ENCODE peak calls at places on chromosomes 2 and 18, in eight cellular contexts. One of them, this sample, is unnamed.

GRCh38 chr2:73908689-73909652 is 16.2 kb downstream of the ACTG2 start:
- DNase-seq in activated T-cell treated with anti-CD3 and anti-CD28 coated beads, Interleukin-2, amount 50 U/mL, for 4 hours: no peak
- DNase-seq in KG1: no peak
- DNase-seq in stimulated activated CD4-positive, alpha-beta T cell treated with anti-CD3 and anti-CD28 coated beads, Interleukin-1b, Interleukin-23, amount 100 ng/mL, for 1 hour: no peak
- DNase-seq in NCI-H1092: no peak
- DNase-seq in BJ: no peak
- DNase-seq in HT1080: no peak
- DNase-seq in activated CD8-positive, alpha-beta memory T cell treated with anti-CD3 and anti-CD28 coated beads, Interleukin-2, amount 10 ng/mL, durations not matched to agents 7 days and 5 days: no peak
- DNase-seq in this sample: no peak

GRCh38 chr2:181621779-181622490 is 35.0 kb downstream of the CERKL start:
- DNase-seq in activated T-cell treated with anti-CD3 and anti-CD28 coated beads, Interleukin-2, amount 50 U/mL, for 4 hours: no peak
- DNase-seq in KG1: no peak
- DNase-seq in stimulated activated CD4-positive, alpha-beta T cell treated with anti-CD3 and anti-CD28 coated beads, Interleukin-1b, Interleukin-23, amount 100 ng/mL, for 1 hour: no peak
- DNase-seq in NCI-H1092: no peak
- DNase-seq in BJ: no peak
- DNase-seq in HT1080: no peak
- DNase-seq in activated CD8-positive, alpha-beta memory T cell treated with anti-CD3 and anti-CD28 coated beads, Interleukin-2, amount 10 ng/mL, durations not matched to agents 7 days and 5 days: no peak
- DNase-seq in this sample: no peak

GRCh38 chr2:104858325-104858978 is 4.5 kb downstream of the POU3F3 start:
- DNase-seq in activated T-cell treated with anti-CD3 and anti-CD28 coated beads, Interleukin-2, amount 50 U/mL, for 4 hours: no peak
- DNase-seq in KG1: no peak
- DNase-seq in stimulated activated CD4-positive, alpha-beta T cell treated with anti-CD3 and anti-CD28 coated beads, Interleukin-1b, Interleukin-23, amount 100 ng/mL, for 1 hour: no peak
- DNase-seq in NCI-H1092: no peak
- DNase-seq in BJ: no peak
- DNase-seq in HT1080: no peak
- DNase-seq in activated CD8-positive, alpha-beta memory T cell treated with anti-CD3 and anti-CD28 coated beads, Interleukin-2, amount 10 ng/mL, durations not matched to agents 7 days and 5 days: no peak
- DNase-seq in this sample: no peak

GRCh38 chr18:76412818-76413565 is 82.0 kb downstream of the ZNF516 start:
- DNase-seq in activated T-cell treated with anti-CD3 and anti-CD28 coated beads, Interleukin-2, amount 50 U/mL, for 4 hours: no peak
- DNase-seq in KG1: no peak
- DNase-seq in stimulated activated CD4-positive, alpha-beta T cell treated with anti-CD3 and anti-CD28 coated beads, Interleukin-1b, Interleukin-23, amount 100 ng/mL, for 1 hour: no peak
- DNase-seq in NCI-H1092: no peak
- DNase-seq in BJ: no peak
- DNase-seq in HT1080: no peak
- DNase-seq in activated CD8-positive, alpha-beta memory T cell treated with anti-CD3 and anti-CD28 coated beads, Interleukin-2, amount 10 ng/mL, durations not matched to agents 7 days and 5 days: no peak
- DNase-seq in this sample: peak; percentile 73

GRCh38 chr2:236284208-236284607 is 20.0 kb upstream of the ASB18 start:
- DNase-seq in activated T-cell treated with anti-CD3 and anti-CD28 coated beads, Interleukin-2, amount 50 U/mL, for 4 hours: no peak
- DNase-seq in KG1: no peak
- DNase-seq in stimulated activated CD4-positive, alpha-beta T cell treated with anti-CD3 and anti-CD28 coated beads, Interleukin-1b, Interleukin-23, amount 100 ng/mL, for 1 hour: no peak
- DNase-seq in NCI-H1092: no peak
- DNase-seq in BJ: no peak
- DNase-seq in HT1080: no peak
- DNase-seq in activated CD8-positive, alpha-beta memory T cell treated with anti-CD3 and anti-CD28 coated beads, Interleukin-2, amount 10 ng/mL, durations not matched to agents 7 days and 5 days: no peak
- DNase-seq in this sample: no peak

GRCh38 chr18:32899819-32900218 is 127.0 kb upstream of the KLHL14 start:
- DNase-seq in activated T-cell treated with anti-CD3 and anti-CD28 coated beads, Interleukin-2, amount 50 U/mL, for 4 hours: no peak
- DNase-seq in KG1: no peak
- DNase-seq in stimulated activated CD4-positive, alpha-beta T cell treated with anti-CD3 and anti-CD28 coated beads, Interleukin-1b, Interleukin-23, amount 100 ng/mL, for 1 hour: no peak
- DNase-seq in NCI-H1092: no peak
- DNase-seq in BJ: no peak
- DNase-seq in HT1080: peak; percentile 25
- DNase-seq in activated CD8-positive, alpha-beta memory T cell treated with anti-CD3 and anti-CD28 coated beads, Interleukin-2, amount 10 ng/mL, durations not matched to agents 7 days and 5 days: no peak
- DNase-seq in this sample: peak; percentile 1

GRCh38 chr2:133421516-133422324 is 146.5 kb downstream of the NCKAP5 start:
- DNase-seq in activated T-cell treated with anti-CD3 and anti-CD28 coated beads, Interleukin-2, amount 50 U/mL, for 4 hours: no peak
- DNase-seq in KG1: no peak
- DNase-seq in stimulated activated CD4-positive, alpha-beta T cell treated with anti-CD3 and anti-CD28 coated beads, Interleukin-1b, Interleukin-23, amount 100 ng/mL, for 1 hour: no peak
- DNase-seq in NCI-H1092: peak; percentile 8
- DNase-seq in BJ: no peak
- DNase-seq in HT1080: peak; percentile 7
- DNase-seq in activated CD8-positive, alpha-beta memory T cell treated with anti-CD3 and anti-CD28 coated beads, Interleukin-2, amount 10 ng/mL, durations not matched to agents 7 days and 5 days: no peak
- DNase-seq in this sample: peak; percentile 29

GRCh38 chr2:195270466-195270865 is 386.6 kb upstream of the SLC39A10 start:
- DNase-seq in activated T-cell treated with anti-CD3 and anti-CD28 coated beads, Interleukin-2, amount 50 U/mL, for 4 hours: no peak
- DNase-seq in KG1: no peak
- DNase-seq in stimulated activated CD4-positive, alpha-beta T cell treated with anti-CD3 and anti-CD28 coated beads, Interleukin-1b, Interleukin-23, amount 100 ng/mL, for 1 hour: no peak
- DNase-seq in NCI-H1092: no peak
- DNase-seq in BJ: no peak
- DNase-seq in HT1080: no peak
- DNase-seq in activated CD8-positive, alpha-beta memory T cell treated with anti-CD3 and anti-CD28 coated beads, Interleukin-2, amount 10 ng/mL, durations not matched to agents 7 days and 5 days: no peak
- DNase-seq in this sample: no peak

GRCh38 chr18:57497372-57498294 is 62.5 kb downstream of the ONECUT2 start:
- DNase-seq in activated T-cell treated with anti-CD3 and anti-CD28 coated beads, Interleukin-2, amount 50 U/mL, for 4 hours: no peak
- DNase-seq in KG1: no peak
- DNase-seq in stimulated activated CD4-positive, alpha-beta T cell treated with anti-CD3 and anti-CD28 coated beads, Interleukin-1b, Interleukin-23, amount 100 ng/mL, for 1 hour: no peak
- DNase-seq in NCI-H1092: no peak
- DNase-seq in BJ: no peak
- DNase-seq in HT1080: peak; percentile 23
- DNase-seq in activated CD8-positive, alpha-beta memory T cell treated with anti-CD3 and anti-CD28 coated beads, Interleukin-2, amount 10 ng/mL, durations not matched to agents 7 days and 5 days: no peak
- DNase-seq in this sample: peak; percentile 46

GRCh38 chr2:15155959-15156574 is 405.1 kb downstream of the NBAS start:
- DNase-seq in activated T-cell treated with anti-CD3 and anti-CD28 coated beads, Interleukin-2, amount 50 U/mL, for 4 hours: no peak
- DNase-seq in KG1: no peak
- DNase-seq in stimulated activated CD4-positive, alpha-beta T cell treated with anti-CD3 and anti-CD28 coated beads, Interleukin-1b, Interleukin-23, amount 100 ng/mL, for 1 hour: no peak
- DNase-seq in NCI-H1092: no peak
- DNase-seq in BJ: no peak
- DNase-seq in HT1080: no peak
- DNase-seq in activated CD8-positive, alpha-beta memory T cell treated with anti-CD3 and anti-CD28 coated beads, Interleukin-2, amount 10 ng/mL, durations not matched to agents 7 days and 5 days: no peak
- DNase-seq in this sample: no peak

GRCh38 chr2:41904459-41904858 is 143.4 kb upstream of the PKDCC start:
- DNase-seq in activated T-cell treated with anti-CD3 and anti-CD28 coated beads, Interleukin-2, amount 50 U/mL, for 4 hours: no peak
- DNase-seq in KG1: no peak
- DNase-seq in stimulated activated CD4-positive, alpha-beta T cell treated with anti-CD3 and anti-CD28 coated beads, Interleukin-1b, Interleukin-23, amount 100 ng/mL, for 1 hour: no peak
- DNase-seq in NCI-H1092: no peak
- DNase-seq in BJ: no peak
- DNase-seq in HT1080: no peak
- DNase-seq in activated CD8-positive, alpha-beta memory T cell treated with anti-CD3 and anti-CD28 coated beads, Interleukin-2, amount 10 ng/mL, durations not matched to agents 7 days and 5 days: no peak
- DNase-seq in this sample: no peak

GRCh38 chr2:104250635-104251034 is 603.3 kb upstream of the POU3F3 start:
- DNase-seq in activated T-cell treated with anti-CD3 and anti-CD28 coated beads, Interleukin-2, amount 50 U/mL, for 4 hours: no peak
- DNase-seq in KG1: no peak
- DNase-seq in stimulated activated CD4-positive, alpha-beta T cell treated with anti-CD3 and anti-CD28 coated beads, Interleukin-1b, Interleukin-23, amount 100 ng/mL, for 1 hour: no peak
- DNase-seq in NCI-H1092: no peak
- DNase-seq in BJ: no peak
- DNase-seq in HT1080: no peak
- DNase-seq in activated CD8-positive, alpha-beta memory T cell treated with anti-CD3 and anti-CD28 coated beads, Interleukin-2, amount 10 ng/mL, durations not matched to agents 7 days and 5 days: no peak
- DNase-seq in this sample: no peak

GRCh38 chr2:177175917-177176668 is 36.5 kb upstream of the HNRNPA3 start:
- DNase-seq in activated T-cell treated with anti-CD3 and anti-CD28 coated beads, Interleukin-2, amount 50 U/mL, for 4 hours: no peak
- DNase-seq in KG1: no peak
- DNase-seq in stimulated activated CD4-positive, alpha-beta T cell treated with anti-CD3 and anti-CD28 coated beads, Interleukin-1b, Interleukin-23, amount 100 ng/mL, for 1 hour: no peak
- DNase-seq in NCI-H1092: no peak
- DNase-seq in BJ: no peak
- DNase-seq in HT1080: no peak
- DNase-seq in activated CD8-positive, alpha-beta memory T cell treated with anti-CD3 and anti-CD28 coated beads, Interleukin-2, amount 10 ng/mL, durations not matched to agents 7 days and 5 days: no peak
- DNase-seq in this sample: no peak

GRCh38 chr2:207041753-207042152 is 102.4 kb downstream of the CPO start:
- DNase-seq in activated T-cell treated with anti-CD3 and anti-CD28 coated beads, Interleukin-2, amount 50 U/mL, for 4 hours: no peak
- DNase-seq in KG1: no peak
- DNase-seq in stimulated activated CD4-positive, alpha-beta T cell treated with anti-CD3 and anti-CD28 coated beads, Interleukin-1b, Interleukin-23, amount 100 ng/mL, for 1 hour: no peak
- DNase-seq in NCI-H1092: no peak
- DNase-seq in BJ: no peak
- DNase-seq in HT1080: no peak
- DNase-seq in activated CD8-positive, alpha-beta memory T cell treated with anti-CD3 and anti-CD28 coated beads, Interleukin-2, amount 10 ng/mL, durations not matched to agents 7 days and 5 days: no peak
- DNase-seq in this sample: no peak

GRCh38 chr2:60867848-60868247 is 13.5 kb upstream of the REL start:
- DNase-seq in activated T-cell treated with anti-CD3 and anti-CD28 coated beads, Interleukin-2, amount 50 U/mL, for 4 hours: no peak
- DNase-seq in KG1: peak; percentile 64
- DNase-seq in stimulated activated CD4-positive, alpha-beta T cell treated with anti-CD3 and anti-CD28 coated beads, Interleukin-1b, Interleukin-23, amount 100 ng/mL, for 1 hour: no peak
- DNase-seq in NCI-H1092: no peak
- DNase-seq in BJ: no peak
- DNase-seq in HT1080: no peak
- DNase-seq in activated CD8-positive, alpha-beta memory T cell treated with anti-CD3 and anti-CD28 coated beads, Interleukin-2, amount 10 ng/mL, durations not matched to agents 7 days and 5 days: peak; percentile 59
- DNase-seq in this sample: no peak

GRCh38 chr2:191499874-191500565 is 177.9 kb upstream of the NABP1 start:
- DNase-seq in activated T-cell treated with anti-CD3 and anti-CD28 coated beads, Interleukin-2, amount 50 U/mL, for 4 hours: no peak
- DNase-seq in KG1: no peak
- DNase-seq in stimulated activated CD4-positive, alpha-beta T cell treated with anti-CD3 and anti-CD28 coated beads, Interleukin-1b, Interleukin-23, amount 100 ng/mL, for 1 hour: no peak
- DNase-seq in NCI-H1092: no peak
- DNase-seq in BJ: no peak
- DNase-seq in HT1080: no peak
- DNase-seq in activated CD8-positive, alpha-beta memory T cell treated with anti-CD3 and anti-CD28 coated beads, Interleukin-2, amount 10 ng/mL, durations not matched to agents 7 days and 5 days: no peak
- DNase-seq in this sample: peak; percentile 93

GRCh38 chr18:79393181-79393598 is 2.5 kb upstream of the NFATC1 start:
- DNase-seq in activated T-cell treated with anti-CD3 and anti-CD28 coated beads, Interleukin-2, amount 50 U/mL, for 4 hours: no peak
- DNase-seq in KG1: no peak
- DNase-seq in stimulated activated CD4-positive, alpha-beta T cell treated with anti-CD3 and anti-CD28 coated beads, Interleukin-1b, Interleukin-23, amount 100 ng/mL, for 1 hour: no peak
- DNase-seq in NCI-H1092: no peak
- DNase-seq in BJ: no peak
- DNase-seq in HT1080: no peak
- DNase-seq in activated CD8-positive, alpha-beta memory T cell treated with anti-CD3 and anti-CD28 coated beads, Interleukin-2, amount 10 ng/mL, durations not matched to agents 7 days and 5 days: no peak
- DNase-seq in this sample: peak; percentile 26

GRCh38 chr2:16643099-16643498 is 22.5 kb downstream of the CYRIA start:
- DNase-seq in activated T-cell treated with anti-CD3 and anti-CD28 coated beads, Interleukin-2, amount 50 U/mL, for 4 hours: no peak
- DNase-seq in KG1: no peak
- DNase-seq in stimulated activated CD4-positive, alpha-beta T cell treated with anti-CD3 and anti-CD28 coated beads, Interleukin-1b, Interleukin-23, amount 100 ng/mL, for 1 hour: no peak
- DNase-seq in NCI-H1092: no peak
- DNase-seq in BJ: no peak
- DNase-seq in HT1080: peak; percentile 58
- DNase-seq in activated CD8-positive, alpha-beta memory T cell treated with anti-CD3 and anti-CD28 coated beads, Interleukin-2, amount 10 ng/mL, durations not matched to agents 7 days and 5 days: no peak
- DNase-seq in this sample: no peak

GRCh38 chr2:43083710-43084698 is 142.4 kb downstream of the ZFP36L2 start:
- DNase-seq in activated T-cell treated with anti-CD3 and anti-CD28 coated beads, Interleukin-2, amount 50 U/mL, for 4 hours: no peak
- DNase-seq in KG1: no peak
- DNase-seq in stimulated activated CD4-positive, alpha-beta T cell treated with anti-CD3 and anti-CD28 coated beads, Interleukin-1b, Interleukin-23, amount 100 ng/mL, for 1 hour: no peak
- DNase-seq in NCI-H1092: no peak
- DNase-seq in BJ: peak; percentile 59
- DNase-seq in HT1080: peak; percentile 53
- DNase-seq in activated CD8-positive, alpha-beta memory T cell treated with anti-CD3 and anti-CD28 coated beads, Interleukin-2, amount 10 ng/mL, durations not matched to agents 7 days and 5 days: no peak
- DNase-seq in this sample: peak; percentile 86

GRCh38 chr2:11667866-11668637 is 1.9 kb downstream of the NTSR2 start:
- DNase-seq in activated T-cell treated with anti-CD3 and anti-CD28 coated beads, Interleukin-2, amount 50 U/mL, for 4 hours: no peak
- DNase-seq in KG1: no peak
- DNase-seq in stimulated activated CD4-positive, alpha-beta T cell treated with anti-CD3 and anti-CD28 coated beads, Interleukin-1b, Interleukin-23, amount 100 ng/mL, for 1 hour: no peak
- DNase-seq in NCI-H1092: no peak
- DNase-seq in BJ: no peak
- DNase-seq in HT1080: no peak
- DNase-seq in activated CD8-positive, alpha-beta memory T cell treated with anti-CD3 and anti-CD28 coated beads, Interleukin-2, amount 10 ng/mL, durations not matched to agents 7 days and 5 days: peak; percentile 36
- DNase-seq in this sample: no peak

GRCh38 chr18:14085770-14086458 is 46.3 kb downstream of the ZNF519 start:
- DNase-seq in activated T-cell treated with anti-CD3 and anti-CD28 coated beads, Interleukin-2, amount 50 U/mL, for 4 hours: no peak
- DNase-seq in KG1: no peak
- DNase-seq in stimulated activated CD4-positive, alpha-beta T cell treated with anti-CD3 and anti-CD28 coated beads, Interleukin-1b, Interleukin-23, amount 100 ng/mL, for 1 hour: no peak
- DNase-seq in NCI-H1092: no peak
- DNase-seq in BJ: no peak
- DNase-seq in HT1080: no peak
- DNase-seq in activated CD8-positive, alpha-beta memory T cell treated with anti-CD3 and anti-CD28 coated beads, Interleukin-2, amount 10 ng/mL, durations not matched to agents 7 days and 5 days: no peak
- DNase-seq in this sample: no peak

GRCh38 chr18:1846640-1847039 is 724.7 kb downstream of the METTL4 start:
- DNase-seq in activated T-cell treated with anti-CD3 and anti-CD28 coated beads, Interleukin-2, amount 50 U/mL, for 4 hours: no peak
- DNase-seq in KG1: no peak
- DNase-seq in stimulated activated CD4-positive, alpha-beta T cell treated with anti-CD3 and anti-CD28 coated beads, Interleukin-1b, Interleukin-23, amount 100 ng/mL, for 1 hour: no peak
- DNase-seq in NCI-H1092: no peak
- DNase-seq in BJ: no peak
- DNase-seq in HT1080: peak; percentile 59
- DNase-seq in activated CD8-positive, alpha-beta memory T cell treated with anti-CD3 and anti-CD28 coated beads, Interleukin-2, amount 10 ng/mL, durations not matched to agents 7 days and 5 days: no peak
- DNase-seq in this sample: no peak

GRCh38 chr18:3901042-3901441 is 451.1 kb downstream of the TGIF1 start:
- DNase-seq in activated T-cell treated with anti-CD3 and anti-CD28 coated beads, Interleukin-2, amount 50 U/mL, for 4 hours: no peak
- DNase-seq in KG1: no peak
- DNase-seq in stimulated activated CD4-positive, alpha-beta T cell treated with anti-CD3 and anti-CD28 coated beads, Interleukin-1b, Interleukin-23, amount 100 ng/mL, for 1 hour: no peak
- DNase-seq in NCI-H1092: no peak
- DNase-seq in BJ: no peak
- DNase-seq in HT1080: no peak
- DNase-seq in activated CD8-positive, alpha-beta memory T cell treated with anti-CD3 and anti-CD28 coated beads, Interleukin-2, amount 10 ng/mL, durations not matched to agents 7 days and 5 days: no peak
- DNase-seq in this sample: no peak

GRCh38 chr2:162430323-162430722 is 86.4 kb downstream of the GCA start:
- DNase-seq in activated T-cell treated with anti-CD3 and anti-CD28 coated beads, Interleukin-2, amount 50 U/mL, for 4 hours: no peak
- DNase-seq in KG1: no peak
- DNase-seq in stimulated activated CD4-positive, alpha-beta T cell treated with anti-CD3 and anti-CD28 coated beads, Interleukin-1b, Interleukin-23, amount 100 ng/mL, for 1 hour: no peak
- DNase-seq in NCI-H1092: peak; percentile 32
- DNase-seq in BJ: no peak
- DNase-seq in HT1080: peak; percentile 6
- DNase-seq in activated CD8-positive, alpha-beta memory T cell treated with anti-CD3 and anti-CD28 coated beads, Interleukin-2, amount 10 ng/mL, durations not matched to agents 7 days and 5 days: no peak
- DNase-seq in this sample: no peak

GRCh38 chr2:55901322-55901721 is 22.3 kb downstream of the EFEMP1 start:
- DNase-seq in activated T-cell treated with anti-CD3 and anti-CD28 coated beads, Interleukin-2, amount 50 U/mL, for 4 hours: no peak
- DNase-seq in KG1: no peak
- DNase-seq in stimulated activated CD4-positive, alpha-beta T cell treated with anti-CD3 and anti-CD28 coated beads, Interleukin-1b, Interleukin-23, amount 100 ng/mL, for 1 hour: no peak
- DNase-seq in NCI-H1092: no peak
- DNase-seq in BJ: no peak
- DNase-seq in HT1080: peak; percentile 54
- DNase-seq in activated CD8-positive, alpha-beta memory T cell treated with anti-CD3 and anti-CD28 coated beads, Interleukin-2, amount 10 ng/mL, durations not matched to agents 7 days and 5 days: no peak
- DNase-seq in this sample: no peak